ENCODE peak calls at places on chromosomes 13 and 19, in six cellular contexts. M is thoracic aorta, W is MM.1S, J is tibial nerve, D is GM12865, A is AG09309. T is an unnamed sample.

GRCh38 chr13:35917252-35917941 is 213.8 kb downstream of the DCLK1 start:
- DNase-seq in M (no peak), J (no peak), W (peak), D (peak), A (no peak), T (no peak)

GRCh38 chr13:114282143-114282685 is 813 bp downstream of the UPF3A start:
- DNase-seq in J (no peak), D (peak), M (no peak), W (peak), A (no peak), T (peak)

GRCh38 chr13:102707465-102707864 is 12.6 kb upstream of the METTL21C start:
- DNase-seq in A (peak), J (no peak), W (no peak), D (no peak), M (no peak), T (no peak)

GRCh38 chr13:80726895-80727294 is 386.0 kb upstream of the SPRY2 start:
- DNase-seq in A (no peak), D (no peak), W (no peak), M (no peak), J (no peak), T (no peak)

GRCh38 chr19:49004964-49005614 is 11.4 kb downstream of the RUVBL2 start:
- DNase-seq in A (no peak), D (no peak), M (no peak), W (no peak), J (no peak), T (no peak)

GRCh38 chr13:27183561-27184147 is 12.0 kb upstream of the USP12 start:
- DNase-seq in D (no peak), J (no peak), W (no peak), A (no peak), M (no peak), T (no peak)

GRCh38 chr13:24632382-24633121 is 47.7 kb upstream of the ATP12A start:
- DNase-seq in A (no peak), D (no peak), W (no peak), M (no peak), J (no peak), T (no peak)

GRCh38 chr19:42422576-42423461 is 4.4 kb downstream of the LIPE start:
- DNase-seq in W (peak), J (no peak), M (no peak), A (no peak), D (peak), T (no peak)

GRCh38 chr13:60032836-60033235 is 130.9 kb downstream of the DIAPH3 start:
- DNase-seq in M (no peak), W (no peak), J (no peak), D (no peak), A (no peak), T (no peak)

GRCh38 chr19:30802424-30803013 is 430.3 kb downstream of the ZNF536 start:
- DNase-seq in W (no peak), D (no peak), A (no peak), M (no peak), J (no peak), T (no peak)

GRCh38 chr19:45244133-45244532 is 1.1 kb downstream of the EXOC3L2 start:
- DNase-seq in J (no peak), A (no peak), D (no peak), W (no peak), M (no peak), T (no peak)

GRCh38 chr13:76937416-76937815 is 10.9 kb upstream of the ACOD1 start:
- DNase-seq in A (peak), J (no peak), W (no peak), M (no peak), D (no peak), T (no peak)

GRCh38 chr13:94558721-94559120 is 37.2 kb downstream of the TGDS start:
- DNase-seq in M (no peak), W (no peak), D (no peak), J (no peak), A (no peak), T (no peak)

GRCh38 chr19:48190288-48191284 is 20.1 kb downstream of the ZSWIM9 start:
- DNase-seq in W (no peak), J (no peak), M (no peak), A (no peak), D (no peak), T (peak)

GRCh38 chr19:32519023-32519422 is 62.0 kb upstream of the PDCD5 start:
- DNase-seq in D (peak), J (no peak), A (no peak), W (peak), M (no peak), T (no peak)

GRCh38 chr13:72983085-72983768 is 75.6 kb upstream of the KLF5 start:
- DNase-seq in M (no peak), A (peak), W (no peak), J (no peak), D (no peak), T (no peak)

GRCh38 chr13:41847216-41847615 is 113.7 kb downstream of the VWA8 start:
- DNase-seq in M (no peak), W (no peak), A (no peak), D (no peak), J (no peak), T (no peak)

GRCh38 chr19:56108447-56109195 is 12.5 kb downstream of the ZNF787 start:
- DNase-seq in W (no peak), J (no peak), D (no peak), M (no peak), A (no peak), T (no peak)

DNA sequence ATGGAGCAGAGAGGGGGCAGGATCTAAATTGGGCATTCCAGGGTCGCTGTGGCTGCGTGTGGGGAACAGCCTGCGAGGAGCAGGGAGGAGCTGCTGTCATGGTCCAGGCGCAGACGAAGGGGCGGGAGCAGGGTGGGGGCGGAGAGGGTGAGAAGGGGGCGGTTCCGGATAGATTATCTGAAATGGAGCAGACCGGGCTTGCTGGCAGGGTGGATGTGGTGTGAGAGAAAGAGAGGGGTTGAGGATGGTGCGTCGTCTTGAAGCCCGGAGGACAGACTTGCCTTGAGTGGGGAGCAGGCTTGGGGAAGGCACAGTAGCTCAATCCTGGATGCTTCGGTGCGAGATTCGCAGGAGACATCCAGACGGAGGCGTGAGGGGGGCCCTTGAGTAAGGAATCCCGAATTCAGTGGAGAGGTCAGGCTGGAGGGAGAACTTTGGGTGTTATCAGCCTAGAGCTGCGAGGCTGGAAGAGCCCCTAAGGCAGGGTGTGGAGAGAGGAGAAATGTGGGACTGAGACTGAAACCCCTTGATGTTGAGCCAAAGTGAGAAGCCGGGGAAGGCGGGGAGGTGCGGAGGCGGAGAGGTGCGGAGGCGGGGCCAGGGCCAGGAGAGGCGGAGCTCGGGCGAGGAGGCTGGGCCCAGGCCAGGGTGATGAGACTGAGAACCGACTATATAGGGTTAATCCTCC is 40.7 kb downstream of the DPF1 start:
- DNase-seq in A (no peak), D (no peak), W (no peak), M (no peak), J (no peak), T (no peak)
- H3K4me3 ChIP-seq in A (no peak), D (no peak), W (no peak), M (peak), J (no peak), T (no peak)

GRCh38 chr19:10217085-10217484 is 14.0 kb downstream of the S1PR2 start:
- DNase-seq in A (no peak), J (no peak), D (no peak), M (no peak), W (no peak), T (no peak)
- TF ChIP-seq CTCF in A (no peak), J (no peak), D (no peak), M (no peak), W (no peak), T (no peak)

GRCh38 chr19:15550847-15551182 is 42.5 kb downstream of the CYP4F22 start:
- DNase-seq in J (no peak), W (no peak), D (no peak), A (no peak), M (no peak), T (no peak)

GRCh38 chr19:15557223-15557622 is 48.9 kb downstream of the CYP4F22 start:
- DNase-seq in J (no peak), D (no peak), A (no peak), W (no peak), M (no peak), T (no peak)

GRCh38 chr19:15556634-15557181 is 48.4 kb downstream of the CYP4F22 start:
- DNase-seq in D (no peak), J (no peak), M (no peak), A (no peak), W (no peak), T (no peak)

GRCh38 chr19:15551183-15552004 is 43.1 kb downstream of the CYP4F22 start:
- DNase-seq in A (no peak), W (no peak), J (no peak), D (peak), M (no peak), T (no peak)

DNA sequence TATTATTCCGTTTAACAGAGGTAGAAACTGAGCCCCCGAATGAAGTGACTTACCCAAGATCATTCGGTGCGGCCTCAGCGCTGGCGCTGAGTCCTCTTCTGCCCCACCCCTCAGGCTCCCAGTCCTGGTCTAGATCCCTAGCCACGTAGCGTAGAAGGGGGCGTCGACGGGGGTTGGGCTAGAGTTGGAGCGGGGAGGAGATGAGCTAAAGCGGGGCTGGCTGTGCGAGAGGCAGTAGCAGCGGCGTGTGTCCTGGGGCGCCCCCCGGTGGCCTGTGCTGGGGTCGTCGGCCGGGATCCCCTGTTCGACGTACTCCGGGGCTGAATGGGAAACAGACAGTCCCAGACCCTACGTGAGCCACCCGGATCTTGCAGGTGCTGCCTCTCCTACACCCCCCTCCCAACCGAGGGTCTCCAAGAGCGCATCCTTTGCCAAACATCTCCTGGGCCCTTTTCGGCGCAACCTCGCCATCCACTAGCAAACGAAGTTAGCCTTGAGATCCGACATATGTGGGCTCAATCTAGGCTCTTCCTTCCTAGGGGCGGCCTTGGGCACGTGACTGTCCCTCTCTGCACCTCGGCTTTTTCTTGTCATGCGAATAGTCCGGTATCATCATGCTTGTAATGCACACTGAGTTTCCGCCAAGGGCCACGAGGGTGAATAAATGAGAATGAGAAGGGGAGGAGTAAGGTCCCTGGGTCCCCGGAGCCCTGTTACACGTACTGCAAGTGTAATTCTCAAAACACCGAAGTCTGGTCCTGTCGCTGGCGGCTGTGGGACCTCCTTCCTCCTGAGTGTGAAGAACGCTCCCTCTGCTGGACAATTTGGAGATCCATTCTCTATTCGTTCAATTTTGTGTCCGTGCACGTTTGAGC is 47.7 kb downstream of the CYP4F22 start:
- DNase-seq in A (peak), D (peak), J (peak), W (peak), M (peak), T (peak)
- H3K4me3 ChIP-seq in A (peak), D (peak), J (peak), W (peak), M (peak), T (peak)

GRCh38 chr13:84912720-84913119 is 886.5 kb downstream of the SLITRK6 start:
- DNase-seq in W (no peak), D (no peak), M (no peak), A (no peak), J (no peak), T (no peak)

DNA sequence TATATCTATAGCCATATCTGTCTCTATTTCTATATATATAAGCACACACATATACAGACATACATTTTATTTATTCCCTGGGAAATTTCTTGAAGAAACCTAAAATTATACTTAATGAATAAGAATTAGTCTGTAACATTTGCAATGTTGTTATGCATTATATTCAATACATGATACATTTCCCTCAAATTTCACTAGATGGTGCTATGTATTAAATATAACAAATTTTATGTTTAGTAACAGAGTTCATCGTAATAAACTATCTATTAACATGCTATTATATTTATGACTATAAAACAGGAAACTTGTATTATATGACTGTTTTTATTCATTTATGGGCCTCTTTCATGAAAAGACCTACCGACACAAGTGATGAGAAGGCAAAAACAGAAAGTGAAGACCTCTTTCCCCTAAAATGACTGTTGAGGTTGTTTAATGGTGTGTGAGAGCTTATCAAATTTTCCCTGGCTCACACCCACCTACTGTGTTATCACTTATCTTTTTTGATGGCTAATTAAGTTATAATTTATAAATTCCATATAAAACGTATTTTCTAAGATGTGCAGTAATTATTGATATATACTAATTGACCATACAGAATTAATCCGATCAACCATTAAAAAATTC is 881.9 kb downstream of the SLITRK6 start:
- DNase-seq in D (no peak), A (no peak), J (no peak), W (peak), M (no peak), T (no peak)
- TF ChIP-seq CTCF in D (no peak), A (no peak), J (peak), W (peak), M (no peak), T (peak)

DNA sequence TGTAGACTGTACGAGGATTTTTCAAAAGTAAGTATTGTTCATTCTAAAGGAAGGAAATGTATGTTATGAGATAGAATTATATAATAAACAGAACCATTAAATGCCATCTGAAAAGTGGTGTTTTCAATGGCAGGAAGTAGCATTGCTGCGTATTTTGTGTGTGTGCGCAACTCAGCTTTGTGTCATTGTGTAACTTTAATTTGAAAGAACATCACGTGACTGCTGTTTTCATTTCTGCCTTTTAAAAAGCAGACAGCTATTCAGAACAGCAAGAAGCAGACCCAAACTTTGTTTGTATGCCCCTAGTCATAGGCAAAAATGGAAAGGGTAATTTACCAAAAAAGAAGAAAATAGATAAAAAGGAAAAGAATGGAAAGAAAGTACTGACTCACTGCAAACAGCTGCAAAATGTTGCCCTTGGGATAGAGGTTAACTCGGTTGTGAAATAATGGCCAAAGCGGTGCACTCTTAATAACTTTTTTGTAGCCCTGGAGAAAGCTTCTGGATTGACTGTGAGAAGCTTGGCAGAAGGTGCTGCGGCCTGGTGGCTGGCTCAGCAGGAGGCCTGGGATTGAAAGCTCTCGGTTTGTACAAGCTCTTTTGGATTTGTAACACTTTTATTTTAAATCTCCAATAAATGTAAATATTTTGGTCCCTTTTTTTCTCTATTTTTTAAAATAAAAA is 97.3 kb downstream of the GGACT start:
- DNase-seq in A (peak), W (no peak), D (no peak), M (no peak), J (peak), T (no peak)
- H3K4me3 ChIP-seq in A (no peak), W (no peak), D (no peak), M (no peak), J (no peak), T (no peak)

GRCh38 chr19:57558525-57558924 is 1.1 kb downstream of the ZNF550 start:
- DNase-seq in A (peak), J (no peak), W (no peak), M (no peak), D (no peak), T (no peak)
- TF ChIP-seq CTCF in A (peak), J (no peak), W (no peak), M (no peak), D (no peak), T (no peak)

DNA sequence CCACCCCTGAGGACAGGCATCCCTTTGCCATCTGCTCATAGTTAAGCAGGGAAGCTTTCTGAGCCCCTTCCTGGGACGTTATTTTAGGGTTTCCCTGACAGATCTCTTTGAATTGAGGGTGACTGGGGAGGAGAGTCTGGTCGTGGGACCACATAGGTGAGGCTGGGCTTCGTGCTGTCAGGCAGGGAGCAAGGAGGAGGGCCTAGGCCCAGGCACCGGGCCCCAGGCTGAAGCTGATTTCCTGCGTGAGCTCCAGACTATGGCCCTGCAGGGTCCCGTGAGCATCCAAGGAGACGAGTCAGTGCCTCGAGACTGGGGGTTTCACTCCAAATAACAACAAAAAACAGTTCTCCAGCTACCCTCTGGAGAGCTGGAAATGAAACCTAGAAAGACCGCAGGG is 60.4 kb downstream of the MYO9B start:
- DNase-seq in D (peak), M (no peak), J (no peak), W (no peak), A (no peak), T (no peak)
- H3K4me3 ChIP-seq in D (peak), M (peak), J (no peak), W (no peak), A (no peak), T (peak)

GRCh38 chr19:36421749-36422481 is 3.5 kb upstream of the ZFP82 start:
- DNase-seq in A (no peak), M (no peak), J (no peak), W (no peak), D (no peak), T (no peak)
- TF ChIP-seq CTCF in A (no peak), M (no peak), J (no peak), W (no peak), D (no peak), T (no peak)

GRCh38 chr13:43865892-43866291 is 13.6 kb downstream of the CCDC122 start:
- DNase-seq in W (no peak), A (peak), J (no peak), M (no peak), D (no peak), T (no peak)

GRCh38 chr13:43861863-43862262 is 17.7 kb downstream of the CCDC122 start:
- DNase-seq in M (no peak), J (no peak), W (no peak), D (no peak), A (no peak), T (no peak)

GRCh38 chr13:43864921-43865320 is 14.6 kb downstream of the CCDC122 start:
- DNase-seq in J (no peak), M (no peak), A (no peak), W (no peak), D (no peak), T (no peak)
- H3K4me3 ChIP-seq in J (no peak), M (no peak), A (no peak), W (no peak), D (no peak), T (no peak)

GRCh38 chr13:45584816-45585215 is 30.7 kb downstream of the ERICH6B start:
- DNase-seq in D (no peak), W (no peak), A (no peak), M (no peak), J (no peak), T (no peak)
- TF ChIP-seq CTCF in D (no peak), W (no peak), A (no peak), M (no peak), J (no peak), T (no peak)

T was measured in dorsolateral prefrontal cortex.